ENCODE peak calls at places on chromosomes 6 and 20, in eight cellular contexts. W, L, Z, D, Y, T, M and N are unnamed samples. For H3K4me1, the result is how much of the 10 kb centered on the place peaks cover.

GRCh38 chr6:149938571-149939462 is 3.0 kb upstream of the ULBP2 start:
- DNase-seq in L (peak), Z (no peak), W (no peak), Y (no peak), D (no peak), T (peak), M (no peak), N (peak)

GRCh38 chr6:90468080-90468479 is 118.8 kb downstream of the MAP3K7 start:
- DNase-seq in Y (no peak), Z (peak), L (peak), M (no peak), T (no peak), D (no peak), W (no peak), N (no peak)

GRCh38 chr6:133894795-133895401 is 6.0 kb downstream of the TCF21 start:
- DNase-seq in W (no peak), Z (peak), M (no peak), L (peak), D (peak), Y (no peak), T (no peak), N (no peak)

GRCh38 chr6:75493400-75494064 is at the start of gene FILIP1:
- DNase-seq in L (peak), D (peak), Y (no peak), T (peak), M (peak), W (peak), Z (peak), N (peak)

GRCh38 chr20:61048292-61048691 is 203.8 kb upstream of the CDH4 start:
- DNase-seq in T (peak), W (no peak), D (no peak), Y (no peak), Z (no peak), M (no peak), L (no peak), N (no peak)

GRCh38 chr20:40773376-40773775 is 84.3 kb upstream of the MAFB start:
- DNase-seq in T (no peak), L (no peak), M (no peak), Y (no peak), Z (no peak), D (no peak), W (no peak), N (no peak)

GRCh38 chr20:43388267-43389081 is 69.2 kb upstream of the SRSF6 start:
- DNase-seq in L (peak), Z (peak), M (peak), W (peak), D (no peak), Y (no peak), T (no peak), N (no peak)

GRCh38 chr6:26243742-26244141 is 121.3 kb upstream of the BTN3A2 start:
- DNase-seq in Z (no peak), D (no peak), Y (no peak), L (no peak), M (no peak), T (no peak), W (no peak), N (no peak)

GRCh38 chr20:62052336-62052841 is 13.3 kb downstream of the TAF4 start:
- DNase-seq in Y (no peak), L (no peak), D (no peak), W (no peak), Z (no peak), M (no peak), T (no peak), N (no peak)

GRCh38 chr6:117465691-117466090 is 16.8 kb upstream of the DCBLD1 start:
- DNase-seq in W (no peak), T (no peak), L (no peak), D (no peak), Z (no peak), M (no peak), Y (no peak), N (no peak)

GRCh38 chr6:169998457-169998856 is 247.0 kb downstream of the ERMARD start:
- DNase-seq in L (no peak), M (no peak), D (no peak), Y (no peak), W (no peak), Z (no peak), T (no peak), N (no peak)

GRCh38 chr6:11718031-11718430 is 60.6 kb downstream of the ADTRP start:
- DNase-seq in Y (no peak), D (no peak), W (no peak), T (no peak), Z (no peak), L (no peak), M (no peak), N (no peak)

GRCh38 chr6:11714116-11714797 is 64.3 kb downstream of the ADTRP start:
- DNase-seq in T (no peak), W (no peak), L (no peak), D (no peak), Z (no peak), M (no peak), Y (no peak), N (no peak)

GRCh38 chr6:11712760-11713159 is 65.8 kb downstream of the ADTRP start:
- DNase-seq in W (peak), Y (no peak), Z (peak), D (no peak), L (peak), T (peak), M (no peak), N (no peak)

GRCh38 chr6:11711994-11712698 is 66.5 kb downstream of the ADTRP start:
- DNase-seq in Z (peak), T (no peak), Y (no peak), L (peak), W (no peak), D (no peak), M (no peak), N (no peak)

GRCh38 chr6:11714798-11715285 is 63.8 kb downstream of the ADTRP start:
- DNase-seq in Y (no peak), D (no peak), W (no peak), M (peak), T (no peak), L (no peak), Z (no peak), N (no peak)
- H3K4me1 ChIP-seq in Y (under half), D (under half), W (under half), M (under half), T (under half), L (under half), Z (under half), N (under half)

GRCh38 chr6:54874349-54875048 is 27.9 kb downstream of the FAM83B start:
- DNase-seq in T (no peak), D (peak), W (no peak), M (no peak), L (no peak), Z (no peak), Y (no peak), N (no peak)

GRCh38 chr6:54876871-54877270 is 30.3 kb downstream of the FAM83B start:
- DNase-seq in Y (no peak), M (no peak), W (no peak), L (no peak), T (no peak), Z (no peak), D (no peak), N (no peak)

GRCh38 chr6:54876365-54876764 is 29.8 kb downstream of the FAM83B start:
- DNase-seq in L (no peak), W (no peak), Y (no peak), Z (no peak), D (no peak), M (no peak), T (no peak), N (no peak)

GRCh38 chr6:54873589-54873988 is 27.0 kb downstream of the FAM83B start:
- DNase-seq in M (no peak), T (no peak), L (no peak), Z (no peak), W (no peak), D (no peak), Y (no peak), N (no peak)

GRCh38 chr6:54875539-54875938 is 29.0 kb downstream of the FAM83B start:
- DNase-seq in W (no peak), T (no peak), L (no peak), D (no peak), Z (no peak), Y (no peak), M (no peak), N (no peak)
- H3K4me1 ChIP-seq in W (under half), T (under half), L (under half), D (under half), Z (under half), Y (under half), M (under half), N (under half)

GRCh38 chr20:32204485-32205115 is 2.9 kb downstream of the PLAGL2 start:
- DNase-seq in W (no peak), T (no peak), D (no peak), Z (no peak), L (no peak), M (no peak), Y (no peak), N (no peak)
- H3K4me1 ChIP-seq in W (half or more), T (under half), D (under half), Z (under half), L (under half), M (under half), Y (under half), N (under half)

GRCh38 chr6:33785766-33786165 is 3.2 kb downstream of the LEMD2 start:
- DNase-seq in W (no peak), Y (no peak), L (peak), T (no peak), D (no peak), M (no peak), Z (peak), N (no peak)
- H3K4me1 ChIP-seq in W (under half), Y (half or more), L (under half), T (under half), D (under half), M (under half), Z (under half), N (under half)

GRCh38 chr6:21529431-21529830 is 64.1 kb upstream of the SOX4 start:
- DNase-seq in M (no peak), Y (no peak), W (no peak), D (no peak), T (no peak), L (no peak), Z (no peak), N (no peak)
- H3K4me1 ChIP-seq in M (under half), Y (under half), W (under half), D (under half), T (under half), L (under half), Z (under half), N (under half)

GRCh38 chr6:16135078-16135477 is 6.2 kb downstream of the MYLIP start:
- DNase-seq in L (no peak), Z (no peak), W (no peak), M (peak), Y (no peak), T (no peak), D (no peak), N (no peak)
- H3K4me1 ChIP-seq in L (under half), Z (under half), W (half or more), M (half or more), Y (under half), T (half or more), D (half or more), N (under half)

GRCh38 chr6:5071216-5071615 is 13.9 kb upstream of the PPP1R3G start:
- DNase-seq in Y (no peak), D (no peak), M (no peak), Z (no peak), T (no peak), L (no peak), W (no peak), N (no peak)
- H3K4me1 ChIP-seq in Y (under half), D (under half), M (under half), Z (under half), T (under half), L (under half), W (under half), N (under half)

GRCh38 chr6:11772109-11772830 is 6.3 kb downstream of the ADTRP start:
- DNase-seq in W (no peak), Y (no peak), L (peak), D (peak), Z (peak), M (no peak), T (no peak), N (peak)
- H3K4me1 ChIP-seq in W (under half), Y (under half), L (under half), D (under half), Z (under half), M (under half), T (under half), N (under half)

GRCh38 chr20:3545401-3545925 is 74.6 kb downstream of the ATRN start:
- DNase-seq in W (no peak), Y (no peak), L (no peak), Z (no peak), D (no peak), M (no peak), T (no peak), N (no peak)

GRCh38 chr20:3539708-3540107 is 68.9 kb downstream of the ATRN start:
- DNase-seq in D (no peak), Y (no peak), W (no peak), T (no peak), M (no peak), Z (no peak), L (no peak), N (no peak)

GRCh38 chr20:3547906-3548305 is 77.1 kb downstream of the ATRN start:
- DNase-seq in Z (no peak), W (no peak), D (peak), M (no peak), L (no peak), Y (no peak), T (no peak), N (no peak)

GRCh38 chr20:3541887-3542721 is 71.3 kb downstream of the ATRN start:
- DNase-seq in Z (no peak), M (no peak), D (no peak), W (no peak), T (no peak), L (no peak), Y (no peak), N (no peak)

DNA sequence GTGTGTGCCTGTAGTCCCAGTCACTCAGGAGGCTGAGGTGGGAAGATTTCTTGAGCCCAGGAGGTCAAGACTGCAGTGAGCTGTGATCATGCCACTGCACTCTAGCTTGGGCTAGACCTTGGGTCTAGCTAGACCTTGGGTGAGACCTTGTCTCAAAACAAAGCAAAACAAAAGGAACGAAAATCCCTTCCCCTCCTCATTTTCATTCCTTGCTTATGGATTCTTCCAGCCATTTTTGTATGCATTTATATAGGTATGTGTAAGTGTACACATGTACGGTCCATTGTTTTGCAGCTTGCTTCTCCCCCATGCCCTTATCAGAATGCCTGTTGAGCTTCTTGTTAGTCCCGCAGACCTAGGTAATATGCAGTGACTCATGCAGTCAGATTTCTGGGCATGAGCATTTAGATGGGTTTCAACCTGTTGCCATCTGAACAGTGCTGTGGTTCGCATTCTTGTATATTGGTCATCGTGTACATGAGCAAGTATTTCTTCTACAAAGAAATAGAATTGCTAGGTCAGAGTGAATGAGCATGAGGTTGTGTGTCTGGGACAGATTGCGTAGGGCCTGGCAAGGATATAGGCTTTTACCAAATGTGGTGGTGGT is 73.2 kb downstream of the ATRN start:
- DNase-seq in L (peak), D (peak), Y (no peak), M (no peak), W (no peak), T (no peak), Z (peak), N (no peak)
- H3K4me1 ChIP-seq in L (under half), D (half or more), Y (under half), M (under half), W (under half), T (under half), Z (under half), N (under half)

DNA sequence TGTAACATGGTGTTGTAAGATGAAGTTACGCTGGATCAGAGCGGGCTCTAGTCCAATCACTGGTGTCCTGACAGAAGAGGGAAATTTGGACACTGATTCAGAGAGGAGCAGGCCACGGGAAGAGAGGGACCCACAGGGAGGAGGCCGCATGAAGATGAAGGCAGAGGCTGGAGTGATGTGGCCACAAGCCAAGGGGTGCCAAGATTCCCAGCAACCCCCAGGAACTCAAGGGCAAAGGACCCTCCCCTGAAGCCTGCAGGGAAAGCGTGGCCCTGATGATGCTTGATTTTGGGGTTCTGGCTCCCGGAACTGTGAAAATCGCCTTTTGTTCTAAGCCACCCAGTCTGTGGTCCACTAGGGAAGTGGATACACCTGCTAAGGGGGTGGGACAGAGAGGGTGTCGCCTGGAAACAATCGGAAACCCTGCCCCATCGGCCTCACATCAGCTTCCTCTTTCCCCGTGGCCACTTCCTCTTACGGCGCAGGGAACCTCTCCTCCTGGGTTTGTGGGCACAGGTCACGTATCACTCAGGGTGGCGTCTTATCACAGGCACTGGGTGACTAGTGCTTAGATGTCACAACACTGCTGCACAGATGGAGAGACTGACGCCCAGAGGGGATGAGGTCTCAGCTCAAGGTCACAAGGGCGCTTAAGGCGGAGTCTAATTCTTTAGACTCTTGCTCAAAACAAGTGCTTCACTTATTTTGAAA is 58.0 kb downstream of the SULF2 start:
- DNase-seq in Z (no peak), L (no peak), T (peak), Y (no peak), W (peak), D (no peak), M (no peak), N (no peak)
- H3K4me1 ChIP-seq in Z (under half), L (under half), T (under half), Y (under half), W (under half), D (under half), M (under half), N (under half)